ENCODE peak calls at places on chromosomes 1 and 21, in six cellular contexts. Y is AG10803, I is left ventricle myocardium inferior, L is thoracic aorta, D is breast epithelium, X is kidney epithelial cell. S is an unnamed sample.

GRCh38 chr1:65224681-65225091 is 76.7 kb downstream of the AK4 start:
- DNase-seq in Y (no peak), I (no peak), L (no peak), D (no peak), X (no peak), S (no peak)

GRCh38 chr1:32273389-32274208 is 18.3 kb upstream of the HDAC1 start:
- DNase-seq in Y (no peak), I (no peak), L (no peak), D (no peak), X (peak), S (peak)

GRCh38 chr1:162855461-162856150 is 5.4 kb downstream of the CCDC190 start:
- DNase-seq in Y (peak), I (no peak), L (no peak), D (no peak), X (no peak), S (no peak)

GRCh38 chr1:31639543-31639942 is 5.1 kb downstream of the PEF1 start:
- DNase-seq in Y (peak), I (no peak), L (no peak), D (no peak), X (no peak), S (peak)

GRCh38 chr1:110749960-110750359 is 75.2 kb upstream of the KCNA3 start:
- DNase-seq in Y (no peak), I (no peak), L (no peak), D (no peak), X (no peak), S (no peak)

GRCh38 chr1:42172394-42173133 is 8.0 kb upstream of the GUCA2A start:
- DNase-seq in Y (peak), I (peak), L (no peak), D (no peak), X (no peak), S (no peak)

GRCh38 chr1:234589854-234590620 is 19.9 kb downstream of the IRF2BP2 start:
- DNase-seq in Y (peak), I (no peak), L (no peak), D (no peak), X (no peak), S (no peak)

GRCh38 chr1:228318823-228319241 is 87.8 kb downstream of the TRIM11 start:
- DNase-seq in Y (no peak), I (no peak), L (no peak), D (no peak), X (no peak), S (no peak)

GRCh38 chr1:152108899-152109222 is 6.4 kb downstream of the TCHH start:
- DNase-seq in Y (peak), I (no peak), L (no peak), D (no peak), X (no peak), S (no peak)

GRCh38 chr1:98817830-98818229 is 156.3 kb downstream of the SNX7 start:
- DNase-seq in Y (no peak), I (no peak), L (no peak), D (no peak), X (no peak), S (no peak)

GRCh38 chr1:30735124-30735523 is 11.7 kb upstream of the MATN1 start:
- DNase-seq in Y (no peak), I (peak), L (no peak), D (no peak), X (no peak), S (no peak)

GRCh38 chr1:25020851-25021585 is 90.9 kb upstream of the RUNX3 start:
- DNase-seq in Y (no peak), I (no peak), L (no peak), D (no peak), X (no peak), S (no peak)

GRCh38 chr1:33001282-33001681 is 35.4 kb downstream of the AK2 start:
- DNase-seq in Y (no peak), I (no peak), L (no peak), D (no peak), X (no peak), S (peak)

GRCh38 chr1:24875976-24876609 is 54.0 kb downstream of the RUNX3 start:
- DNase-seq in Y (no peak), I (no peak), L (no peak), D (no peak), X (no peak), S (no peak)

GRCh38 chr1:201593200-201593828 is 54.4 kb downstream of the NAV1 start:
- DNase-seq in Y (peak), I (no peak), L (no peak), D (no peak), X (peak), S (peak)

GRCh38 chr1:66315675-66316074 is 218.3 kb upstream of the SGIP1 start:
- DNase-seq in Y (no peak), I (no peak), L (no peak), D (no peak), X (no peak), S (no peak)

GRCh38 chr1:240562111-240562590 is 49.8 kb downstream of the GREM2 start:
- DNase-seq in Y (peak), I (no peak), L (no peak), D (no peak), X (no peak), S (peak)

GRCh38 chr21:36852293-36852692 is 114.2 kb downstream of the HLCS start:
- DNase-seq in Y (no peak), I (no peak), L (no peak), D (no peak), X (no peak), S (no peak)

GRCh38 chr1:181739214-181739613 is 255.9 kb downstream of the CACNA1E start:
- DNase-seq in Y (no peak), I (no peak), L (no peak), D (no peak), X (no peak), S (no peak)

GRCh38 chr1:153490272-153491051 is 30.0 kb upstream of the S100A7 start:
- DNase-seq in Y (peak), I (peak), L (peak), D (no peak), X (no peak), S (peak)

GRCh38 chr1:22773981-22774471 is 63.4 kb downstream of the EPHB2 start:
- DNase-seq in Y (peak), I (peak), L (peak), D (no peak), X (no peak), S (no peak)

GRCh38 chr1:32702599-32703478 is at the start of gene SYNC:
- DNase-seq in Y (peak), I (peak), L (peak), D (no peak), X (no peak), S (no peak)

GRCh38 chr1:76861149-76861548 is 6.1 kb upstream of the ST6GALNAC5 start:
- DNase-seq in Y (no peak), I (no peak), L (no peak), D (no peak), X (no peak), S (no peak)

GRCh38 chr1:61125895-61126294 is 43.5 kb downstream of the NFIA start:
- DNase-seq in Y (no peak), I (no peak), L (no peak), D (no peak), X (no peak), S (no peak)

GRCh38 chr1:170720661-170721060 is 56.7 kb downstream of the PRRX1 start:
- DNase-seq in Y (no peak), I (no peak), L (no peak), D (no peak), X (no peak), S (no peak)

GRCh38 chr1:240455228-240455821 is 156.6 kb downstream of the GREM2 start:
- DNase-seq in Y (peak), I (no peak), L (no peak), D (no peak), X (no peak), S (peak)

GRCh38 chr1:155061381-155062150 is 2.0 kb upstream of the EFNA4 start:
- DNase-seq in Y (peak), I (peak), L (peak), D (peak), X (no peak), S (peak)

DNA sequence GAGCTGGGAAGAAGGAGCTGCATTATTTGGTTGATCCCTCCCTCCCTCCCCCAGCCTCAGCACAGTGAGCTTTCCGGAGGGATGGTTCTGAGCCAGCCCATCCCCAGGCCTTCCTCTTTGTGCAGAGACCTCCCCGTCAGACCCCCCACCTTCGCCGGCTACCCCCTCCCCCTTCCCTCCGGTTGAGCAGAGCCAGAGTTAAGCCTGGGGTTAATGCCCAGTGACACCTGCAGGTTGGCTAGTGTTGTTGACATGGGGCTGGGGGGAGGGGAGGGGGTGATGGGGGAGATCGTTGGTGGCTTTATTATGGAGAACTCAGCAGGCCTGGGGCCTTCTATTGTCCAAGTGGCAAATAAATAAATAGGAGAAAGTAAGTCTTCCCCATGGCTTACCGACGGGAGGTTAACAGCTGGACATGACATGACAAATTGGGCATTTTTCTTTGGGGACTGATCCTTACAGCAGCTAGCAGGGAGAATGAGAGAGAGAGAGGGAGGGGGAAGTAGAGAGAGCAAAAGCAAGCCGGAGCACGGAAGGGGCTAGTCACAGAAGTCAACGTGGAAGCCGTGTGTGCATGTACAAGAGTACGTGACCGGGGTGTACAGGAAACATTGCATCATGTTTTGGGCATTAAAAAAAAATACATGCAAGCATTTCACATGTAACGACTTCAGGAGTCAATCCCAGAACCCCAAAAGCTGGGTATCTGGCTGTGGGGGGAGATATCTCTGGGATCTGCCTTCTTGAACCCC is 131.0 kb downstream of the TMEM53 start:
- DNase-seq in Y (no peak), I (no peak), L (no peak), D (no peak), X (no peak), S (peak)
- TF ChIP-seq CTCF in Y (no peak), I (no peak), L (no peak), D (no peak), X (no peak), S (no peak)

GRCh38 chr1:20361805-20362381 is 71.2 kb downstream of the VWA5B1 start:
- DNase-seq in Y (peak), I (peak), L (no peak), D (no peak), X (no peak), S (peak)
- TF ChIP-seq CTCF in Y (peak), I (peak), L (peak), D (peak), X (peak), S (peak)

DNA sequence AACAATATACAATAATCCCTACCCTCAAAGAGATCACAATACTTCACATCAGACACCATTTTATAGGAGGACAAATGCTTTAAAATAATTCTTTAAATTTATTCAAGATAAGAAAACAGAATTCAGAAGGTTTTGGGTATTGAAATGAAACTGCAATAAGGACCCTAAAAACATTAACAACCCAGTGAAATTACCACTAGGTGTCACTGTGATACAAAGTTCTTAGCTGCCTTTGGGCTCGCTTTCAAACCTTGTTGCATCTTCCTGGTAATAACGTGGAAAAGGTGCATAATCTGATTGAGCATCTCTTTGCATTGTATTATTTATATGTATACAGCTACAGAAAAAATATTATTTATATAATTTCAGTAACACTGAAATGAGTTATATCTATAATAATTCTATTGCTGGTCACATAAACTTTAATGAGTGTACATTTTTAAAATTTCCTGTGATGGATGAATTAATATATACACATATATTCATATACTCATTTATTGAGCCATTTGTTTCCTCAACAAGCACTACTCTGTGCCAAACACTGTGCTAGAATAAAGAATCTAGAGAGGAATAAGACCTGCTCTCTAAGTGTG is 185.2 kb downstream of the FAF1 start:
- DNase-seq in Y (peak), I (no peak), L (no peak), D (no peak), X (peak), S (peak)
- TF ChIP-seq CTCF in Y (peak), I (peak), L (peak), D (peak), X (peak), S (peak)

DNA sequence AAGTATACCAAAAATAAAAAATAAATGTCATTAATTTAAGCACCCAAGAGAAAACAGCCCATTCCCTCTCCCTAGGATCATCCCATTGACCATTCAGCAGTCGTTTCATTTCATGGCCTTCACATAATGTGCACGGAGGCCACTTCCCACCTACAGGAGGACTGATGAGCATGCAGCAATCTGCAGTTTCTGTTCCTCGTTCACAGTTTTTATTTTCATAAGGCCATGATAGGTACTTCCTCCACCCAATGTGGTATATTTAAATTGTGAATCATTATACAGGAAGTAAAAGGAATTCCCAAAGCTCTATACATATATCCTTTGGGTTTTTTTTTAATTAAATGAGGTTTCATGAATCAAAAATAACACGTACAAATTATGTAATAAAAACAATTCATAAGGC is 27.7 kb upstream of the SLC44A3 start:
- DNase-seq in Y (peak), I (no peak), L (no peak), D (no peak), X (no peak), S (peak)
- TF ChIP-seq CTCF in Y (peak), I (peak), L (peak), D (no peak), X (peak), S (peak)

GRCh38 chr1:57082711-57083439 is 117.1 kb upstream of the C8B start:
- DNase-seq in Y (no peak), I (peak), L (no peak), D (no peak), X (no peak), S (no peak)

DNA sequence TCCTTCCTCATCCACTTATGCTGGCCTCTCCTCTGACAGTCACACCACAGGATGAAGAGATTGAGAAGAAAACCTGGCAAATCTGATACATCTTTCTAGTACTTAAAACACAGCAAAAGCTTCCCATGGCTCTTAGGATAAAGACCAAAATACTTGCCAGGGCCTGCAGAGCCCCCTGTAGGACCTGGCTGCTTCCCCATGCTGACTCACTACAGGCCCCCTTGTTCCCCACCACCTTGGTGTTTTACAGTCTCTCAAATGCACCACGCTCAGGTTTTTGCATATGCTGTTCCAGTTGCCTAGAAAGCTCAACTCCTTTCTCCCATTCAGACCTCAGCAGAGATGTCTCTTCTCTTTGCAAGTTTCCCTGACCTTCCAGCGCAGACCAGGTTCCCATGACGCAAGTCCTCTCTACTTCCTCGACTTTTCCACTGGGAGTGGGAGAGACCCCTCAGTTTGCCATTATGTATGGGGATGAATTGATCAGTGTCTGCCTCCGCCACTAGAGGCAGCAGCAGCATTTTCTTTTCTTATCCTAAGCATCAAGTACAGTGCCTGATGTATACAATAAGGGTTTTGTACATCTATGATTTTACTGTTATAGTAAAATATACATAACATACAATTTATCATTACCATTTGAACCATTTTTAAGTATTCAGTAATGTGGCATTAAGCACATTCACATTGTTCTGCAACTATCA is 113.8 kb upstream of the C8B start:
- DNase-seq in Y (no peak), I (no peak), L (no peak), D (no peak), X (no peak), S (no peak)
- TF ChIP-seq CTCF in Y (no peak), I (peak), L (no peak), D (no peak), X (peak), S (peak)

DNA sequence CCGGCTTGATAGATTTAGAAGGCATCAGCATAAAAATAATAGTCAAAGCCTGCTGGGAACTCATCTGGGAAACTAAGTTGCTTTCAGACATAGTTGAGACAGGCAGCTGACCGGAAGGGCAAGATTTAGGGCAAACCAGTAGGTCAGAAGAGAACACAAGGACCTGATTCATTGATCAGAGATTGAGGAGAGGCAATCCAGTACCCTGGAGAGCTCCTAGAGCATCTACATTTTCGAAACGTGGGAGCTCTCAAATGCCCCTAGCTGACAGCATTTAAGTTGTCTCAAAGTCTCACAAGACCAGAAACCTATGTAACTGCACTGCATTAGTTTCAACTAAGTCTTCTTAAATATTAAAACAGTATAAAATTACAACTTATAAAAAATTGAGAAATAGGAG is 22.9 kb upstream of the MTF2 start:
- DNase-seq in Y (peak), I (no peak), L (no peak), D (no peak), X (no peak), S (peak)
- TF ChIP-seq CTCF in Y (no peak), I (no peak), L (no peak), D (no peak), X (no peak), S (no peak)

S was measured in NB4.